ENCODE peak calls at places on chromosomes 6 and 20, in seven cellular contexts. L is sigmoid colon, I is K562, D is A549, G is esophagus muscularis mucosa, Z is ovary, C is H1. B is an unnamed sample.

GRCh38 chr6:170417881-170418280 is 111.3 kb downstream of the FAM120B start:
- DNase-seq in I (no peak), G (peak; percentile 62), L (no peak), D (no peak), C (no peak), Z (no peak), B (no peak)

GRCh38 chr6:130269969-130270635 is 47.4 kb upstream of the SAMD3 start:
- DNase-seq in G (no peak), I (no peak), D (no peak), C (no peak), Z (no peak), L (no peak), B (no peak)

GRCh38 chr6:108737594-108738546 is 110.4 kb upstream of the ARMC2 start:
- DNase-seq in C (no peak), I (peak; percentile 84), Z (no peak), D (peak; percentile 43), L (peak; percentile 77), G (no peak), B (no peak)

GRCh38 chr6:47741807-47742206 is 40.0 kb upstream of the OPN5 start:
- DNase-seq in D (peak; percentile 4), L (no peak), Z (no peak), I (no peak), G (no peak), C (no peak), B (no peak)

GRCh38 chr6:52233975-52234823 is 10.1 kb downstream of the IL17F start:
- DNase-seq in I (peak; percentile 45), L (no peak), G (no peak), C (peak; percentile 25), D (peak; percentile 33), Z (no peak), B (no peak)

GRCh38 chr20:51377132-51377531 is 165.4 kb downstream of the NFATC2 start:
- DNase-seq in L (peak; percentile 30), G (no peak), I (no peak), Z (no peak), C (no peak), D (no peak), B (no peak)

GRCh38 chr6:41901882-41902519 is 6.8 kb upstream of the USP49 start:
- DNase-seq in Z (no peak), I (peak; percentile 73), G (no peak), L (no peak), C (no peak), D (no peak), B (peak; percentile 29)

GRCh38 chr6:139376054-139376355 is 1.6 kb upstream of the CITED2 start:
- DNase-seq in D (no peak), G (peak; percentile 91), C (no peak), I (peak; percentile 67), L (peak; percentile 69), Z (no peak), B (peak; percentile 54)

GRCh38 chr6:81844686-81845085 is 92.2 kb upstream of the TENT5A start:
- DNase-seq in D (no peak), C (no peak), Z (no peak), I (no peak), G (no peak), L (no peak), B (no peak)

GRCh38 chr6:5590187-5590586 is 328.9 kb downstream of the FARS2 start:
- DNase-seq in I (no peak), Z (no peak), G (no peak), C (no peak), L (no peak), D (no peak), B (peak; percentile 81)

GRCh38 chr6:33725891-33726673 is 14.6 kb upstream of the UQCC2 start:
- DNase-seq in I (no peak), G (no peak), Z (no peak), L (no peak), C (no peak), D (no peak), B (no peak)

GRCh38 chr6:106546322-106547052 is 82.8 kb downstream of the RTN4IP1 start:
- DNase-seq in G (no peak), D (peak; percentile 36), L (no peak), I (no peak), C (no peak), Z (no peak), B (no peak)

GRCh38 chr6:37481793-37482192 is 17.9 kb downstream of the CCDC167 start:
- DNase-seq in G (no peak), D (no peak), I (no peak), C (no peak), L (no peak), Z (no peak), B (no peak)

GRCh38 chr6:89375902-89376301 is 23.4 kb upstream of the UBE2J1 start:
- DNase-seq in L (no peak), G (no peak), I (no peak), D (no peak), C (no peak), Z (no peak), B (no peak)

GRCh38 chr6:132198040-132198439 is 203.2 kb downstream of the MOXD1 start:
- DNase-seq in D (no peak), L (no peak), I (no peak), G (no peak), Z (no peak), C (no peak), B (no peak)

GRCh38 chr6:40999498-41000070 is 39.4 kb downstream of the UNC5CL start:
- DNase-seq in Z (peak; percentile 75), G (no peak), L (peak; percentile 82), C (peak; percentile 53), I (peak; percentile 81), D (peak; percentile 53), B (peak; percentile 76)

GRCh38 chr20:23368316-23369110 is 6.5 kb downstream of the GZF1 start:
- DNase-seq in G (no peak), C (no peak), D (no peak), L (no peak), I (no peak), Z (no peak), B (no peak)

GRCh38 chr6:130517444-130517931 is 151.7 kb downstream of the TMEM200A start:
- DNase-seq in Z (no peak), D (no peak), G (no peak), C (no peak), I (no peak), L (no peak), B (no peak)

GRCh38 chr6:163354779-163355431 is 59.6 kb upstream of the QKI start:
- DNase-seq in G (no peak), L (no peak), I (no peak), C (no peak), Z (no peak), D (no peak), B (no peak)

GRCh38 chr6:100420711-100421110 is 44.0 kb downstream of the SIM1 start:
- DNase-seq in L (no peak), Z (no peak), G (no peak), I (no peak), C (peak; percentile 25), D (no peak), B (no peak)

GRCh38 chr6:34238507-34239239 is 2.0 kb downstream of the HMGA1 start:
- DNase-seq in L (peak; percentile 56), D (no peak), I (peak; percentile 36), C (no peak), G (peak; percentile 74), Z (peak; percentile 21), B (no peak)

GRCh38 chr20:24160563-24161355 is 172.2 kb upstream of the GGTLC1 start:
- DNase-seq in L (no peak), Z (peak; percentile 52), D (peak; percentile 57), I (peak; percentile 20), G (peak; percentile 79), C (no peak), B (peak; percentile 41)

GRCh38 chr6:169212897-169213813 is 40.5 kb downstream of the THBS2 start:
- DNase-seq in I (peak; percentile 96), L (peak; percentile 95), C (peak; percentile 54), D (peak; percentile 81), G (peak; percentile 95), Z (peak; percentile 93), B (peak; percentile 91)

GRCh38 chr6:167682546-167683027 is 144.1 kb upstream of the AFDN start:
- DNase-seq in Z (no peak), C (no peak), D (no peak), I (no peak), L (peak; percentile 54), G (no peak), B (no peak)

GRCh38 chr20:32626859-32627636 is 41.9 kb upstream of the NOL4L start:
- DNase-seq in L (no peak), G (no peak), I (no peak), Z (no peak), D (no peak), C (no peak), B (peak; percentile 84)

DNA sequence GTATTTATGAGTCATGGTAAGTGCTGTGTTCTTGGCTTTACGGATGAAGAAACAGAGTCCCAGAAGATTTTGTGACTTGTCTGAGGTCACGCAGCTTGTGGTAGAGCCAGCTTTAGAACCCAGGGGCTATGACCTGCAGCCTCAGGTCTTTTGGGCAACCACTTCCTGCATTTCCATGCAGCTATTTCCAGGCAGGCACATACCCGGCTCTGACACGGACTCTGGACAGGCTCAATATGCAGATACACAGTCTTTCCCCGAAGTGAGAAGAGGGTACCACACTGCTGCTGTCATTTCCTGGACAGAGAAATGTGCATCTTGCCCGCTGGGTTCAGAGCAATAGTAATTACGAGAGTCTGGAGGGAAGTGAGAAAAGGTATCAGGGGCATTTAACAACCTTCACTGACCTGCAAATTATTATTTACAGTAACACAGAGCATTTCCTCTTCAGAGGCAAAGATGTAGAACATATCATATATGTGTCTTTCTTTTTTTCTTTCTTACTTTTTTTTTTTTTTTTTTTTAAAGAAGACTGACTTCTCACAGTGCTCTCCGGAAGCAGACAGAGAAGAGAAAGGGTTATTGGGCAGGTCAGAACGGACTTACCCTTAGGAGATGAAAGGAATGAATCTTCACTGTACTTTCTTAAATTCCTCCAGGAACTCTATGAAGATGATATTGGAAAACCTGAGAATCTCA is 185.1 kb downstream of the CLIC5 start:
- DNase-seq in L (no peak), Z (no peak), G (no peak), D (no peak), C (no peak), I (no peak), B (no peak)
- TF ChIP-seq EP300 in L (no peak), Z (no peak), G (no peak), D (no peak), C (no peak), I (no peak), B (no peak)

GRCh38 chr20:53764416-53764800 is 170.8 kb upstream of the ZNF217 start:
- DNase-seq in Z (no peak), C (no peak), G (no peak), L (no peak), I (no peak), D (no peak), B (no peak)
- TF ChIP-seq CTCF in Z (no peak), C (no peak), G (no peak), L (no peak), I (no peak), D (no peak), B (no peak)

DNA sequence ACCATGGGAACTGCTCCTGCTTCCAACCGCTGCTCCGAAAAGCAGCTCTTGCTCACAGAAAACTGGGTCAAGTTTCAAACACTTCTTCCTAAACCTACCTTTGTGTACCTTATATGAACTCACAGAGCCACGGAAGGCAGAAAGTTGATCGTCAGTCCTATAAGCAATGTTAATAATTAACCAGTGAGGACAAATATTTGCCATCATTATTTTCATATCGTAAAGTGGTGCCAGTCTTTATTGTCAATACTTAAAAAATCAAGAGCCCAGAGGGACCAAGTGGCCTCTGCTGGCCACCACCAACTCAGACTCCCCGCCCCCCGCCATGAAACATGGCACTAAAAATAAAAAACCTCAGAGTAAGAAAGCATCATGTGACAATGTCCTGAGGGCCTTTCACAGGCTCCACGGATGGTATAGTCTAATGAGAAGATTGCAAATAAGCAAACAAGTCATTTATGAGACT is 9.1 kb upstream of the PBOV1 start:
- DNase-seq in G (no peak), C (no peak), Z (no peak), I (no peak), L (no peak), D (no peak), B (peak; percentile 68)
- H3K27ac ChIP-seq in G (no peak overlapping the region), C (no peak overlapping the region), Z (no peak overlapping the region), I (no peak overlapping the region), L (no peak overlapping the region), D (no peak overlapping the region), B (peak overlapping the region; percentile 63)

GRCh38 chr6:43427406-43428111 is at the start of gene ABCC10:
- DNase-seq in C (peak; percentile 79), D (peak; percentile 84), L (peak; percentile 98), I (peak; percentile 97), G (peak; percentile 98), Z (peak; percentile 93), B (peak; percentile 96)
- TF ChIP-seq EP300 in C (no peak), D (no peak), L (peak; percentile 14), I (no peak), G (no peak), Z (no peak), B (no peak)

B was measured in upper lobe of left lung.